ENCODE peak calls at places on chromosome 15, in five cellular contexts. I, E, R, P and W are unnamed samples.

GRCh38 chr15:79904256-79904655 is 7.4 kb upstream of the MTHFS start:
- DNase-seq in I (peak), E (no peak), R (no peak), P (no peak), W (no peak)

GRCh38 chr15:98085003-98085639 is 124.6 kb downstream of the ARRDC4 start:
- DNase-seq in I (peak), E (peak), R (no peak), P (peak), W (no peak)

GRCh38 chr15:51318382-51319150 is 19.8 kb downstream of the CYP19A1 start:
- DNase-seq in I (peak), E (no peak), R (no peak), P (no peak), W (no peak)

GRCh38 chr15:55276324-55276723 is 13.3 kb downstream of the RAB27A start:
- DNase-seq in I (no peak), E (no peak), R (no peak), P (no peak), W (no peak)

GRCh38 chr15:53446376-53446775 is 313.1 kb downstream of the WDR72 start:
- DNase-seq in I (no peak), E (no peak), R (no peak), P (peak), W (no peak)

GRCh38 chr15:49225572-49226281 is 55.7 kb downstream of the GALK2 start:
- DNase-seq in I (peak), E (no peak), R (no peak), P (no peak), W (no peak)

GRCh38 chr15:68028808-68029207 is 25.3 kb upstream of the PIAS1 start:
- DNase-seq in I (no peak), E (no peak), R (no peak), P (no peak), W (no peak)

GRCh38 chr15:84006467-84006866 is 229.1 kb upstream of the GOLGA6L4 start:
- DNase-seq in I (no peak), E (no peak), R (no peak), P (no peak), W (no peak)

GRCh38 chr15:52021128-52021671 is 2.2 kb downstream of the MAPK6 start:
- DNase-seq in I (peak), E (peak), R (peak), P (no peak), W (peak)

GRCh38 chr15:67537771-67538170 is 4.7 kb upstream of the MAP2K5 start:
- DNase-seq in I (no peak), E (no peak), R (no peak), P (no peak), W (no peak)

GRCh38 chr15:73284073-73284472 is 84.7 kb downstream of the HCN4 start:
- DNase-seq in I (peak), E (no peak), R (no peak), P (no peak), W (no peak)

GRCh38 chr15:98671060-98672008 is 23.0 kb downstream of the IGF1R start:
- DNase-seq in I (peak), E (no peak), R (no peak), P (no peak), W (no peak)

GRCh38 chr15:89888214-89888804 is 5.5 kb downstream of the AP3S2 start:
- DNase-seq in I (peak), E (no peak), R (no peak), P (no peak), W (no peak)

GRCh38 chr15:67543348-67543718 is 830 bp downstream of the MAP2K5 start:
- DNase-seq in I (peak), E (no peak), R (no peak), P (no peak), W (no peak)

GRCh38 chr15:61849446-61849845 is 210.8 kb downstream of the VPS13C start:
- DNase-seq in I (no peak), E (no peak), R (no peak), P (no peak), W (no peak)

GRCh38 chr15:57551717-57552677 is 39.7 kb upstream of the MYZAP start:
- DNase-seq in I (peak), E (no peak), R (no peak), P (no peak), W (no peak)

GRCh38 chr15:60423540-60423939 is 25.8 kb upstream of the ANXA2 start:
- DNase-seq in I (peak), E (peak), R (no peak), P (no peak), W (no peak)

GRCh38 chr15:22892333-22892732 is 53.9 kb downstream of the NIPA2 start:
- DNase-seq in I (no peak), E (no peak), R (no peak), P (no peak), W (no peak)

GRCh38 chr15:83115410-83115809 is 8.0 kb downstream of the TM6SF1 start:
- DNase-seq in I (no peak), E (peak), R (no peak), P (no peak), W (no peak)

GRCh38 chr15:42640103-42640502 is 64.7 kb downstream of the STARD9 start:
- DNase-seq in I (peak), E (no peak), R (no peak), P (no peak), W (no peak)

GRCh38 chr15:78067328-78068241 is 9.9 kb downstream of the TBC1D2B start:
- DNase-seq in I (peak), E (no peak), R (no peak), P (no peak), W (no peak)

GRCh38 chr15:70447927-70448698 is 315.2 kb downstream of the UACA start:
- DNase-seq in I (peak), E (peak), R (peak), P (no peak), W (peak)

GRCh38 chr15:89852342-89853005 is 37.8 kb upstream of the ANPEP start:
- DNase-seq in I (no peak), E (no peak), R (no peak), P (no peak), W (no peak)

GRCh38 chr15:66039117-66039860 is 170.0 kb downstream of the RAB11A start:
- DNase-seq in I (peak), E (no peak), R (no peak), P (no peak), W (no peak)

GRCh38 chr15:57398336-57398735 is 22.0 kb downstream of the CGNL1 start:
- DNase-seq in I (no peak), E (no peak), R (no peak), P (no peak), W (no peak)

GRCh38 chr15:99181544-99181943 is 67.8 kb downstream of the TTC23 start:
- DNase-seq in I (peak), E (no peak), R (no peak), P (peak), W (no peak)

GRCh38 chr15:41944313-41944940 is 27.9 kb downstream of the EHD4 start:
- DNase-seq in I (peak), E (no peak), R (no peak), P (no peak), W (no peak)

GRCh38 chr15:40821195-40821594 is 7.3 kb downstream of the PPP1R14D start:
- DNase-seq in I (no peak), E (no peak), R (no peak), P (no peak), W (no peak)

GRCh38 chr15:92878593-92879053 is 21.5 kb upstream of the CHD2 start:
- DNase-seq in I (no peak), E (no peak), R (no peak), P (peak), W (no peak)

GRCh38 chr15:79430901-79431635 is 1.1 kb upstream of the MINAR1 start:
- DNase-seq in I (no peak), E (no peak), R (no peak), P (no peak), W (no peak)